ENCODE peak calls at places on chromosomes 7 and 10, in seven cellular contexts. P, Q, I, H, O, M and S are unnamed samples.
A peak's percentile ranks its signal among the peaks of the same experiment; 100 is the strongest.

GRCh38 chr10:70601775-70602174 is 766 bp downstream of the PRF1 start:
- DNase-seq in H (no peak), Q (no peak), I (no peak), O (no peak), P (no peak), M (no peak), S (no peak)

GRCh38 chr10:97277551-97277950 is 14.9 kb downstream of the ARHGAP19 start:
- DNase-seq in H (no peak), I (no peak), M (no peak), Q (no peak), O (no peak), P (no peak), S (no peak)

GRCh38 chr7:112573302-112574039 is 92.7 kb downstream of the LSMEM1 start:
- DNase-seq in H (no peak), P (no peak), M (no peak), O (no peak), I (no peak), Q (no peak), S (no peak)

GRCh38 chr7:45156516-45157272 is 897 bp upstream of the RAMP3 start:
- DNase-seq in O (no peak), H (no peak), M (no peak), Q (no peak), P (no peak), I (no peak), S (no peak)

GRCh38 chr7:24877790-24878311 is 102.1 kb downstream of the OSBPL3 start:
- DNase-seq in O (peak; percentile 25), I (no peak), H (no peak), Q (no peak), P (peak; percentile 13), M (no peak), S (no peak)

GRCh38 chr7:87152897-87153641 is 816 bp downstream of the DMTF1 start:
- DNase-seq in O (peak; percentile 17), H (peak; percentile 5), M (peak; percentile 4), I (no peak), Q (peak; percentile 3), P (peak; percentile 31), S (peak; percentile 22)

GRCh38 chr7:151007469-151007898 is 16.7 kb downstream of the NOS3 start:
- DNase-seq in P (no peak), Q (no peak), O (no peak), M (no peak), H (no peak), I (no peak), S (no peak)

GRCh38 chr7:30866939-30867338 is 44.7 kb upstream of the AQP1 start:
- DNase-seq in P (no peak), M (no peak), Q (no peak), O (no peak), H (no peak), I (no peak), S (no peak)

GRCh38 chr10:101538481-101538880 is 49.6 kb downstream of the POLL start:
- DNase-seq in P (no peak), M (no peak), Q (no peak), I (no peak), H (no peak), O (no peak), S (no peak)

GRCh38 chr10:63227207-63227895 is 94.2 kb downstream of the NRBF2 start:
- DNase-seq in P (no peak), I (no peak), Q (no peak), O (no peak), M (no peak), H (no peak), S (no peak)